ENCODE peak calls at places on chromosomes 7 and 10, in seven cellular contexts. Z is progenitor cell of endocrine pancreas, K is psoas muscle, H is RWPE1, B is upper lobe of left lung, L is fibroblast of lung, U is fibroblast of the aortic adventitia. O is an unnamed sample.

GRCh38 chr7:80372415-80372814 is 139.4 kb downstream of the GNAT3 start:
- DNase-seq in K (no peak), Z (no peak), H (no peak), L (peak), U (peak), B (no peak), O (no peak)

GRCh38 chr10:24908793-24909423 is 43.5 kb downstream of the PRTFDC1 start:
- DNase-seq in U (peak), K (no peak), Z (no peak), L (peak), B (no peak), H (peak), O (no peak)

GRCh38 chr7:70752794-70753241 is 379.1 kb upstream of the GALNT17 start:
- DNase-seq in U (peak), K (no peak), L (peak), H (no peak), Z (no peak), B (no peak), O (no peak)

GRCh38 chr10:95360122-95360715 is 69.4 kb upstream of the PDLIM1 start:
- DNase-seq in Z (no peak), L (peak), U (no peak), B (peak), H (no peak), K (no peak), O (no peak)

GRCh38 chr7:16918288-16918895 is 36.6 kb upstream of the AGR3 start:
- DNase-seq in L (peak), B (no peak), H (no peak), U (peak), Z (no peak), K (no peak), O (no peak)

GRCh38 chr10:42519761-42520460 is 118.5 kb downstream of the ZNF33B start:
- DNase-seq in L (no peak), K (no peak), Z (no peak), H (no peak), B (no peak), U (no peak), O (no peak)

GRCh38 chr10:116427671-116428070 is at the start of gene PNLIPRP3:
- DNase-seq in Z (no peak), U (no peak), B (no peak), L (no peak), H (no peak), K (no peak), O (no peak)

GRCh38 chr7:40918701-40919271 is 784.0 kb downstream of the SUGCT start:
- DNase-seq in K (no peak), Z (no peak), U (peak), H (peak), B (no peak), L (peak), O (no peak)

GRCh38 chr10:27742195-27742925 is 3.3 kb downstream of the MKX start:
- DNase-seq in H (peak), U (peak), Z (peak), K (peak), B (peak), L (peak), O (peak)

GRCh38 chr7:145065451-145065850 is 229.6 kb upstream of the TPK1 start:
- DNase-seq in H (no peak), L (no peak), U (no peak), K (no peak), Z (no peak), B (no peak), O (no peak)

GRCh38 chr7:28409716-28410627 is 2.3 kb upstream of the CREB5 start:
- DNase-seq in U (peak), H (no peak), B (no peak), L (peak), Z (peak), K (peak), O (peak)

GRCh38 chr7:46871516-46871915 is 710.4 kb downstream of the TNS3 start:
- DNase-seq in H (no peak), U (no peak), L (no peak), Z (no peak), K (no peak), B (no peak), O (no peak)

GRCh38 chr7:120743128-120743527 is 114.8 kb downstream of the TSPAN12 start:
- DNase-seq in Z (no peak), L (no peak), U (no peak), H (no peak), B (no peak), K (no peak), O (no peak)

GRCh38 chr7:21076054-21076453 is 289.4 kb upstream of the SP8 start:
- DNase-seq in B (no peak), Z (no peak), L (no peak), U (no peak), K (no peak), H (no peak), O (no peak)

GRCh38 chr10:71161429-71161828 is 50.9 kb upstream of the UNC5B start:
- DNase-seq in U (no peak), Z (no peak), B (no peak), H (no peak), L (peak), K (no peak), O (no peak)

GRCh38 chr10:96283756-96284155 is 12.4 kb upstream of the BLNK start:
- DNase-seq in H (no peak), L (no peak), U (no peak), B (no peak), K (no peak), Z (no peak), O (no peak)

GRCh38 chr10:43064331-43065075 is 12.4 kb upstream of the RET start:
- DNase-seq in U (no peak), K (no peak), H (no peak), L (no peak), B (no peak), Z (no peak), O (no peak)

GRCh38 chr7:110891197-110891596 is 199.7 kb upstream of the LRRN3 start:
- DNase-seq in K (no peak), H (no peak), L (no peak), U (no peak), Z (no peak), B (no peak), O (no peak)

GRCh38 chr10:106565546-106565945 is 599.0 kb downstream of the SORCS1 start:
- DNase-seq in B (no peak), K (no peak), H (peak), L (peak), Z (no peak), U (no peak), O (no peak)

GRCh38 chr7:79176859-79177477 is 276.5 kb downstream of the MAGI2 start:
- DNase-seq in L (peak), B (no peak), Z (no peak), K (no peak), U (peak), H (peak), O (no peak)

GRCh38 chr10:60646966-60647796 is 131.1 kb upstream of the CDK1 start:
- DNase-seq in H (peak), B (no peak), U (peak), K (no peak), Z (peak), L (peak), O (no peak)

GRCh38 chr10:88755753-88756152 is 4.1 kb upstream of the LIPN start:
- DNase-seq in L (no peak), B (no peak), Z (no peak), H (no peak), U (no peak), K (no peak), O (no peak)

GRCh38 chr10:93917064-93917391 is 23.2 kb downstream of the SLC35G1 start:
- DNase-seq in Z (no peak), K (no peak), U (no peak), H (no peak), B (no peak), L (no peak), O (no peak)

GRCh38 chr10:76111986-76112825 is 680.8 kb downstream of the LRMDA start:
- DNase-seq in U (no peak), B (no peak), K (no peak), Z (no peak), H (no peak), L (no peak), O (no peak)

GRCh38 chr7:128197586-128197985 is 43.5 kb upstream of the LEP start:
- DNase-seq in B (peak), K (no peak), U (no peak), L (peak), H (no peak), Z (no peak), O (no peak)

GRCh38 chr10:34254596-34254995 is 560.5 kb downstream of the PARD3 start:
- DNase-seq in H (peak), K (no peak), U (peak), L (peak), B (no peak), Z (no peak), O (no peak)

GRCh38 chr10:9126728-9127127 is 1072.2 kb downstream of the GATA3 start:
- DNase-seq in H (no peak), K (no peak), L (no peak), U (no peak), Z (no peak), B (no peak), O (no peak)

GRCh38 chr7:142785841-142786250 is 15.1 kb downstream of the PRSS2 start:
- DNase-seq in H (no peak), Z (no peak), L (no peak), B (no peak), K (no peak), U (no peak), O (no peak)

GRCh38 chr7:92156976-92157375 is 22.0 kb downstream of the LRRD1 start:
- DNase-seq in L (no peak), U (peak), Z (no peak), B (no peak), K (no peak), H (no peak), O (no peak)

GRCh38 chr10:26622891-26623290 is 74.6 kb upstream of the PDSS1 start:
- DNase-seq in H (no peak), L (no peak), B (no peak), U (no peak), K (no peak), Z (no peak), O (no peak)

GRCh38 chr7:70782729-70783290 is 349.1 kb upstream of the GALNT17 start:
- DNase-seq in L (no peak), K (no peak), U (no peak), Z (no peak), B (no peak), H (no peak), O (no peak)

DNA sequence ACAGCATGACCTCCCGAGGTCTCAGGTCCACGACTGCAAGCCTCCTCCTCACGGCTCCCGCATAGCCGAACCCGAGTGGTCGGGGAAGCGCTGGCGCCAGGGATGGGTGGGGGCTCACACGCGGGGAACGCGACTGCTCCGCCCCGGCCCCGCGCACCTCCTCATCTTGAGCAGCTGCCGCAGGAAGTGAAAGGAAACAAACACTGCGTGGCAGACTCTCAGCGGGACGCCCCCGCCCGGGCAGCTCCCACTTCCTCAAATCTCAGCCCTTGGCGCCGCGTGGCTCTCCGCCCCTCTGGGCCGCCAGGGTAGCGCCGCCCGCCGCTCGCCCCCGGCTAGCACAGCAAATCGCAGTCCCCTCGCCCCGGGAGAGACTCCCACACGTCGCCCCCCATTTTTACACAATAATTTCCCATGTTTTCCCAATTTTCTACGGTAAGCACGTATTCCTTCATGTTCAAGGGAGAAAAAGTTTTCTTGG is at the start of gene TMEM243:
- DNase-seq in B (peak), U (peak), K (peak), L (peak), H (peak), Z (peak), O (peak)
- TF ChIP-seq CTCF in B (peak), U (peak), K (no peak), L (no peak), H (no peak), Z (peak), O (peak)

GRCh38 chr10:103985726-103986125 is 18.8 kb downstream of the SLK start:
- DNase-seq in U (peak), L (no peak), H (no peak), Z (no peak), K (no peak), B (no peak), O (no peak)

GRCh38 chr10:103983367-103983911 is 16.5 kb downstream of the SLK start:
- DNase-seq in U (peak), B (no peak), L (no peak), H (no peak), Z (no peak), K (no peak), O (no peak)

GRCh38 chr10:103979530-103979929 is 12.6 kb downstream of the SLK start:
- DNase-seq in L (no peak), K (no peak), B (no peak), H (no peak), Z (no peak), U (no peak), O (no peak)

GRCh38 chr10:103980246-103980906 is 13.4 kb downstream of the SLK start:
- DNase-seq in B (no peak), K (no peak), Z (no peak), H (no peak), L (peak), U (no peak), O (no peak)

GRCh38 chr10:103982639-103983038 is 15.7 kb downstream of the SLK start:
- DNase-seq in H (no peak), U (no peak), L (no peak), Z (no peak), K (no peak), B (no peak), O (no peak)
- TF ChIP-seq CTCF in H (no peak), U (no peak), L (no peak), Z (peak), K (peak), B (no peak), O (peak)

DNA sequence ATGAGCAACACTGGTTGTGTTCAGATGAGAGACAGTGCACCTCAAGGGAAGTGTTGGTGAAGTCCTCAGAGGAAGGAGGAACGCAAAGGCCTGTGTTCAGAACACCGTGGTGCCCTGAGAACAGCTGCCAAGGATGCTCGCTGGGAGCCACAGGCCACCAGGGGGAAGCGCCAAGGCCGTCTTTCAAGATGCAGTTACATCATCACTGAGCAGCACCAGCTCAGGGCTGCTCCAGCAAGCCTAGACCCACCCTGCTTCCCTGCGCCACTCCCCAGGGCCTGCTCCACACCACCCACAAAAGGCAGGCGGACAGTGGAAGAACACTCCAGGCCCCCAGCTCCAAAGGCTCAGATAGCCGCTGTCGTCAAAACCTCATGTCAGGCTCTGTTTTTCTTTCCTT is 378.8 kb downstream of the DPP6 start:
- DNase-seq in H (no peak), B (no peak), Z (no peak), L (no peak), K (peak), U (no peak), O (no peak)
- TF ChIP-seq CTCF in H (no peak), B (no peak), Z (no peak), L (no peak), K (no peak), U (no peak), O (no peak)

GRCh38 chr7:72476608-72477305 is 64.6 kb upstream of the CALN1 start:
- DNase-seq in B (no peak), L (no peak), K (no peak), Z (no peak), U (no peak), H (no peak), O (no peak)
- TF ChIP-seq CTCF in B (no peak), L (no peak), K (no peak), Z (no peak), U (no peak), H (no peak), O (no peak)

GRCh38 chr7:11557627-11558026 is 274.4 kb downstream of the THSD7A start:
- DNase-seq in L (peak), K (no peak), H (peak), Z (no peak), B (no peak), U (no peak), O (no peak)
- TF ChIP-seq CTCF in L (no peak), K (no peak), H (no peak), Z (peak), B (peak), U (no peak), O (peak)

DNA sequence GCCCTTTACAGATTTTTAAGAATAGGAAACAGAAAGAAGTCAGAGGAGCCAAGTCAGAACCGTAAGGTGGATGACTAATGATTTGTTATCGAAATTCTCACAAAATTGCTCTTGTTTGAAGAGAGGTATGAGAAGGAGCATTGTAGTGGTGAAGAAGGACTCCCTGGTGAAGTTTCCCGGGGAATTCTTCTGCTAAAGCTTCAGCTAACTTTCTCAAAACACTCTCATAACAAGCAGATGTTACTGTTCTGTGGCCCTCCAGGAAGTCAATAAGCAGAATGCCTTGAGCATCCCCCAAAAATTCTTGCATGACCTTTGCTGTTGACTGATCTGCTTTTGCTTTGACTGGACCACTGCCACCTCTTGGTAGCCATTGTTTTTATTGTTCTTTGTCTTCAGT is 152.9 kb downstream of the HGF start:
- DNase-seq in U (peak), H (no peak), B (no peak), L (peak), K (no peak), Z (no peak), O (no peak)
- TF ChIP-seq CTCF in U (no peak), H (no peak), B (no peak), L (no peak), K (no peak), Z (no peak), O (no peak)